ENCODE peak calls at places on chromosomes 13 and 19, in four cellular contexts. S, X, Z and U are unnamed samples.

GRCh38 chr13:41694902-41695301 is 237.6 kb downstream of the RGCC start:
- DNase-seq in S (peak), X (no peak), Z (peak), U (peak)

GRCh38 chr19:4913996-4914735 is 4.9 kb downstream of the UHRF1 start:
- DNase-seq in S (no peak), X (no peak), Z (no peak), U (no peak)

GRCh38 chr13:73835138-73835721 is 299.0 kb downstream of the KLF12 start:
- DNase-seq in S (peak), X (peak), Z (peak), U (peak)

GRCh38 chr19:35856001-35856400 is 710 bp upstream of the KIRREL2 start:
- DNase-seq in S (no peak), X (no peak), Z (no peak), U (no peak)

GRCh38 chr13:108932206-108932605 is 302.8 kb downstream of the MYO16 start:
- DNase-seq in S (no peak), X (no peak), Z (no peak), U (no peak)

GRCh38 chr13:36275190-36276002 is 22.2 kb downstream of the CCDC169 start:
- DNase-seq in S (peak), X (peak), Z (no peak), U (peak)

GRCh38 chr13:59566544-59566943 is 597.2 kb downstream of the DIAPH3 start:
- DNase-seq in S (no peak), X (no peak), Z (no peak), U (no peak)

GRCh38 chr13:114050536-114051450 is 76.9 kb upstream of the C13orf46 start:
- DNase-seq in S (no peak), X (no peak), Z (no peak), U (no peak)

GRCh38 chr13:44396963-44397580 is 23.4 kb downstream of the SERP2 start:
- DNase-seq in S (peak), X (no peak), Z (no peak), U (no peak)

GRCh38 chr19:55703790-55704215 is 28.8 kb downstream of the EPN1 start:
- DNase-seq in S (peak), X (no peak), Z (no peak), U (peak)

GRCh38 chr19:39970424-39970673 is 616 bp upstream of the PSMC4 start:
- DNase-seq in S (no peak), X (no peak), Z (peak), U (no peak)
- TF ChIP-seq BHLHE40 in S (no peak), X (no peak), Z (no peak), U (no peak)

GRCh38 chr19:9431475-9431874 is 3.9 kb downstream of the ZNF266 start:
- DNase-seq in S (peak), X (no peak), Z (no peak), U (no peak)

GRCh38 chr19:9436358-9436757 is 985 bp upstream of the ZNF266 start:
- DNase-seq in S (no peak), X (no peak), Z (no peak), U (no peak)

GRCh38 chr19:9427941-9428340 is 7.4 kb downstream of the ZNF266 start:
- DNase-seq in S (no peak), X (no peak), Z (no peak), U (no peak)

GRCh38 chr19:9435279-9436268 is at the start of gene ZNF266:
- DNase-seq in S (peak), X (peak), Z (peak), U (peak)

GRCh38 chr19:9430444-9430843 is 4.9 kb downstream of the ZNF266 start:
- DNase-seq in S (no peak), X (no peak), Z (no peak), U (no peak)
- TF ChIP-seq SP1 in S (no peak), X (no peak), Z (no peak), U (no peak)

GRCh38 chr19:31770220-31770619 is 421.0 kb upstream of the TSHZ3 start:
- DNase-seq in S (no peak), X (no peak), Z (no peak), U (no peak)
- TF ChIP-seq BHLHE40 in S (no peak), X (no peak), Z (no peak), U (no peak)

DNA sequence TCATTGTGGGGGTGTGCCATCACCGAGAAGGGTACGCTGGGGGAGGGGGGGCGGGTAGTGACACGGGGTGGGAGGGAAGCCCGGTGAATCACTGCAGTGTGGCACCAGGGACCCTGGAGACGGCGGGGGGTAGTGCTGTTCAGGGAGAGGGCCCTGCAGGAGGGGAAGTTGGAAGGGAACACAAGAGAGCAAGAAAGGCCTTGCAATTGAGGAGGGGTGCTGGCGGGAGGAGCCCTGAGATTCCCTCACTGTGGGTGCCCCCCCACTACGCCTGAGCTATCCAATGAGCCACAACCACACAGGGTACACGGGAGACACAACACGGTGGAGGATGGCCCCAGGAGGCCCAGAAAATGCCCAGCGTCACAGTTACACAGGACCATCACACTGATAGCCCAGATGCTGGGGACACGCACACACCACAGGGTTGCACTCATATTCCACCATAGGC is 516 bp upstream of the ATP1A3 start:
- DNase-seq in S (no peak), X (no peak), Z (no peak), U (no peak)
- TF ChIP-seq SP1 in S (no peak), X (no peak), Z (no peak), U (no peak)

GRCh38 chr13:26872444-26873173 is 112.0 kb upstream of the GPR12 start:
- DNase-seq in S (peak), X (peak), Z (no peak), U (peak)

GRCh38 chr13:26873174-26873698 is 112.7 kb upstream of the GPR12 start:
- DNase-seq in S (no peak), X (no peak), Z (no peak), U (no peak)

GRCh38 chr13:26861951-26862350 is 101.4 kb upstream of the GPR12 start:
- DNase-seq in S (no peak), X (no peak), Z (no peak), U (no peak)

GRCh38 chr13:26867451-26868067 is 107.0 kb upstream of the GPR12 start:
- DNase-seq in S (peak), X (no peak), Z (no peak), U (peak)
- TF ChIP-seq BHLHE40 in S (no peak), X (no peak), Z (no peak), U (no peak)

DNA sequence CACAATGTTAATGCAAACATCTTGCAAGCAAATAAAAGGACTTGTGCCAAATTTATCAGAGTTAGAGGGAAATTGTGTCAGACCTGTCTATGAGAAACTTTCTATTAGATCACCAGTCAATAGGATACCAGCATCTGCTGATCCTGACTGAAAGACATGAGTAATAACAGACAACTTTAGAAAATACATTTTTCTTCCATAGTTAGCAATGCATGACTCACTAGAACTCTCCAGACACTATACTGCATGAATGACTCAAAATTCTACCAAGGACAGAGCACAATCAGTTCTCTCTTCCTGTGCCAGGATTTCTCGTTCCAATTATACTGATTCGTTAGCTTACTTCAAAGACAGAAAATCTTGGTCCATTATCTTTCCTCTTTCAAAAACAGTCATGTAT is 83.4 kb upstream of the FNDC3A start:
- DNase-seq in S (no peak), X (peak), Z (no peak), U (no peak)
- TF ChIP-seq SP1 in S (no peak), X (no peak), Z (no peak), U (no peak)

DNA sequence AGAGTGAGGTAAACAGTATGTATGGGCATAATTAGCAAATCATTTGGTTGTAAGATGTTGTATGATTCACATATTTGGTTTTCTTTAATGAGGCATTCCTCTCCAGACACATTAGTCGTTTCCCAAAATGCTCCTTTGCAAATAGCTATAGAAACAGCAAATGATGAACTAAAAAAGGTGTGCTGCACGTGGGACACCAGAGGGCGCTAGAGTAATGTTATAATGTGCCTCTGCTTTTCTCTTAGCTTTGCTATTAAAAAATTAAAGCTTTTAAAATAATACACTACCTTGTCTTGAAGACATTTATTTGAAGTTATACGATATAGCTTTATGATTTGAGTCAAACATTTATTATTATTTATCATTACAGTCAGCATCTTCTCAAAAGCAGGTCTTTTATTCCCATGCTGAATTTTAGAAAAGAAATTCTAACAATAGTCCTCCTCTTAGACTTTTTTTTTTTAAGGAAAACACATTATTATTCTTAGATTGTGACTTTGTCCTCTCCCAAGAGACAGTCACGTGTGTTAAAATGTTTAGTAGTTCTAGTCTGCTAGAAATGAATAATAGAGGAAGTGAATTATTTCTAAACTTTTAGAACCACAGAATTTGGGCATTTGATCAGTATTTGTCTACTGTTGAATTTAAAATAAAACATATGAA is 121.6 kb upstream of the FRY start:
- DNase-seq in S (peak), X (peak), Z (peak), U (peak)
- TF ChIP-seq BHLHE40 in S (no peak), X (no peak), Z (peak), U (no peak)